ENCODE peak calls at places on chromosome 11, in nine cellular contexts. One of them, this sample, is unnamed.

GRCh38 chr11:73141031-73141308 is 1.1 kb downstream of the FCHSD2 start:
- DNase-seq in AG09309: no peak
- DNase-seq in Peyer's patch: peak
- DNase-seq in neural progenitor cell: no peak
- DNase-seq in epithelial cell of esophagus: peak
- DNase-seq in body of pancreas: peak
- DNase-seq in endodermal cell: no peak
- DNase-seq in IMR-90: no peak
- DNase-seq in ovary: no peak
- DNase-seq in this sample: no peak

GRCh38 chr11:27213232-27213660 is 149.8 kb downstream of the CCDC34 start:
- DNase-seq in AG09309: peak
- DNase-seq in Peyer's patch: no peak
- DNase-seq in neural progenitor cell: peak
- DNase-seq in epithelial cell of esophagus: peak
- DNase-seq in body of pancreas: no peak
- DNase-seq in endodermal cell: no peak
- DNase-seq in IMR-90: peak
- DNase-seq in ovary: no peak
- DNase-seq in this sample: peak

GRCh38 chr11:102225689-102226562 is 91.4 kb upstream of the BIRC3 start:
- DNase-seq in AG09309: no peak
- DNase-seq in Peyer's patch: no peak
- DNase-seq in neural progenitor cell: no peak
- DNase-seq in epithelial cell of esophagus: peak
- DNase-seq in body of pancreas: no peak
- DNase-seq in endodermal cell: no peak
- DNase-seq in IMR-90: peak
- DNase-seq in ovary: no peak
- DNase-seq in this sample: peak

GRCh38 chr11:123570939-123571590 is 83.4 kb downstream of the SCN3B start:
- DNase-seq in AG09309: no peak
- DNase-seq in Peyer's patch: no peak
- DNase-seq in neural progenitor cell: no peak
- DNase-seq in epithelial cell of esophagus: no peak
- DNase-seq in body of pancreas: no peak
- DNase-seq in endodermal cell: no peak
- DNase-seq in IMR-90: no peak
- DNase-seq in ovary: no peak
- DNase-seq in this sample: no peak

GRCh38 chr11:85822814-85823213 is 11.9 kb upstream of the SYTL2 start:
- DNase-seq in AG09309: no peak
- DNase-seq in Peyer's patch: no peak
- DNase-seq in neural progenitor cell: no peak
- DNase-seq in epithelial cell of esophagus: peak
- DNase-seq in body of pancreas: no peak
- DNase-seq in endodermal cell: no peak
- DNase-seq in IMR-90: peak
- DNase-seq in ovary: no peak
- DNase-seq in this sample: peak

GRCh38 chr11:119482561-119483001 is 59.6 kb upstream of the THY1 start:
- DNase-seq in AG09309: no peak
- DNase-seq in Peyer's patch: peak
- DNase-seq in neural progenitor cell: no peak
- DNase-seq in epithelial cell of esophagus: no peak
- DNase-seq in body of pancreas: no peak
- DNase-seq in endodermal cell: no peak
- DNase-seq in IMR-90: no peak
- DNase-seq in ovary: no peak
- DNase-seq in this sample: no peak

GRCh38 chr11:36034572-36035331 is 90.9 kb downstream of the LDLRAD3 start:
- DNase-seq in AG09309: peak
- DNase-seq in Peyer's patch: no peak
- DNase-seq in neural progenitor cell: no peak
- DNase-seq in epithelial cell of esophagus: peak
- DNase-seq in body of pancreas: no peak
- DNase-seq in endodermal cell: no peak
- DNase-seq in IMR-90: peak
- DNase-seq in ovary: no peak
- DNase-seq in this sample: peak

GRCh38 chr11:14320020-14320419 is 39.0 kb downstream of the RRAS2 start:
- DNase-seq in AG09309: no peak
- DNase-seq in Peyer's patch: no peak
- DNase-seq in neural progenitor cell: no peak
- DNase-seq in epithelial cell of esophagus: no peak
- DNase-seq in body of pancreas: no peak
- DNase-seq in endodermal cell: no peak
- DNase-seq in IMR-90: peak
- DNase-seq in ovary: no peak
- DNase-seq in this sample: peak

GRCh38 chr11:6258571-6258998 is 1.1 kb upstream of the CCKBR start:
- DNase-seq in AG09309: no peak
- DNase-seq in Peyer's patch: no peak
- DNase-seq in neural progenitor cell: peak
- DNase-seq in epithelial cell of esophagus: no peak
- DNase-seq in body of pancreas: no peak
- DNase-seq in endodermal cell: no peak
- DNase-seq in IMR-90: no peak
- DNase-seq in ovary: no peak
- DNase-seq in this sample: no peak
- H3K4me3 ChIP-seq in AG09309: no peak
- H3K4me3 ChIP-seq in Peyer's patch: no peak
- H3K4me3 ChIP-seq in neural progenitor cell: peak
- H3K4me3 ChIP-seq in epithelial cell of esophagus: no peak
- H3K4me3 ChIP-seq in body of pancreas: no peak
- H3K4me3 ChIP-seq in endodermal cell: peak
- H3K4me3 ChIP-seq in IMR-90: no peak
- H3K4me3 ChIP-seq in ovary: peak
- H3K4me3 ChIP-seq in this sample: no peak

DNA sequence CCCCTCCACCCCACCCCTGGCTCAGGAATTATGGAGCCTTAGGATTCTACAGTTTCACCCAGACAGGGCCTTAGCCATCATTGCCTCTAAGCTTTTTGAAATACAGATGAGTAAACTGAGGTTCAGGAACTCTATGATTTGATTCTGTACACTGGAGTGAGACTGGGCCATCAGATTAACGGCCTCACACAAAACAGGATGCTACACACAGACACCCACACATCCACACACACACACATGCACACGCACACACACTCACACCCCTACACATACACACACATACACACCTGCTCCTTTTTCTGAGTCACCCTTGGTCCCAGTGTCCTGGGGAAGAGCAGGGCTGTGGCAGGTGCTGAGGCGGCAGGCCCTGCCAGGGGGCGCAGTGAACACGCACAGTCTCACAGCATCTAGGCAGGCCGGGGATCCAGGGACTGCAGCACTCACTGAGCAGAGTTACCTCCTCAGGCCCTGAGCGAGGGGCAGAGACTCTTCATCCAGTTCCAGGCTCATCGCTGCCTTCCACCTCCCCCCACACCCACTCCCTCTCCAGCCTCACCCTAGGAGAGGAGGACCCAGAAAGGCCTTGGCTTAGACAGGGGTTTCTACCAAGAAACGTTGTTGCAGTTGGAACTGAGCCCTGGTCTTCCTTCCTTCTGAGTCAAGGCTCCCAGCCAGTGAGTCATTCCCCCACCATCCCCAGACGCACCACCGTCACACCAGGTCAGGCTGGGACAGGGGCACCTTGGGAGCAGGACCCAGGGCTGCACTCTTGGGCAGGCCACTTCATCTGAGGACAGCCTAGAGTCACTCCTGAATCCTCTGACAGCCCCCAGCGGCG is 89.8 kb upstream of the PARVA start:
- DNase-seq in AG09309: peak
- DNase-seq in Peyer's patch: no peak
- DNase-seq in neural progenitor cell: peak
- DNase-seq in epithelial cell of esophagus: peak
- DNase-seq in body of pancreas: no peak
- DNase-seq in endodermal cell: peak
- DNase-seq in IMR-90: peak
- DNase-seq in ovary: peak
- DNase-seq in this sample: peak
- TF ChIP-seq CTCF in AG09309: peak
- TF ChIP-seq CTCF in Peyer's patch: peak
- TF ChIP-seq CTCF in neural progenitor cell: peak
- TF ChIP-seq CTCF in epithelial cell of esophagus: peak
- TF ChIP-seq CTCF in body of pancreas: no peak
- TF ChIP-seq CTCF in endodermal cell: peak
- TF ChIP-seq CTCF in IMR-90: peak
- TF ChIP-seq CTCF in ovary: no peak
- TF ChIP-seq CTCF in this sample: peak

GRCh38 chr11:129951201-129951882 is 51.3 kb downstream of the PRDM10 start:
- DNase-seq in AG09309: no peak
- DNase-seq in Peyer's patch: no peak
- DNase-seq in neural progenitor cell: no peak
- DNase-seq in epithelial cell of esophagus: peak
- DNase-seq in body of pancreas: no peak
- DNase-seq in endodermal cell: no peak
- DNase-seq in IMR-90: no peak
- DNase-seq in ovary: no peak
- DNase-seq in this sample: no peak

GRCh38 chr11:129949067-129949466 is 53.6 kb downstream of the PRDM10 start:
- DNase-seq in AG09309: no peak
- DNase-seq in Peyer's patch: no peak
- DNase-seq in neural progenitor cell: no peak
- DNase-seq in epithelial cell of esophagus: no peak
- DNase-seq in body of pancreas: no peak
- DNase-seq in endodermal cell: no peak
- DNase-seq in IMR-90: no peak
- DNase-seq in ovary: no peak
- DNase-seq in this sample: no peak

GRCh38 chr11:129949976-129950318 is 52.7 kb downstream of the PRDM10 start:
- DNase-seq in AG09309: no peak
- DNase-seq in Peyer's patch: no peak
- DNase-seq in neural progenitor cell: no peak
- DNase-seq in epithelial cell of esophagus: no peak
- DNase-seq in body of pancreas: no peak
- DNase-seq in endodermal cell: no peak
- DNase-seq in IMR-90: no peak
- DNase-seq in ovary: no peak
- DNase-seq in this sample: no peak

GRCh38 chr11:129951883-129952262 is 50.8 kb downstream of the PRDM10 start:
- DNase-seq in AG09309: no peak
- DNase-seq in Peyer's patch: no peak
- DNase-seq in neural progenitor cell: no peak
- DNase-seq in epithelial cell of esophagus: no peak
- DNase-seq in body of pancreas: no peak
- DNase-seq in endodermal cell: no peak
- DNase-seq in IMR-90: no peak
- DNase-seq in ovary: no peak
- DNase-seq in this sample: no peak

DNA sequence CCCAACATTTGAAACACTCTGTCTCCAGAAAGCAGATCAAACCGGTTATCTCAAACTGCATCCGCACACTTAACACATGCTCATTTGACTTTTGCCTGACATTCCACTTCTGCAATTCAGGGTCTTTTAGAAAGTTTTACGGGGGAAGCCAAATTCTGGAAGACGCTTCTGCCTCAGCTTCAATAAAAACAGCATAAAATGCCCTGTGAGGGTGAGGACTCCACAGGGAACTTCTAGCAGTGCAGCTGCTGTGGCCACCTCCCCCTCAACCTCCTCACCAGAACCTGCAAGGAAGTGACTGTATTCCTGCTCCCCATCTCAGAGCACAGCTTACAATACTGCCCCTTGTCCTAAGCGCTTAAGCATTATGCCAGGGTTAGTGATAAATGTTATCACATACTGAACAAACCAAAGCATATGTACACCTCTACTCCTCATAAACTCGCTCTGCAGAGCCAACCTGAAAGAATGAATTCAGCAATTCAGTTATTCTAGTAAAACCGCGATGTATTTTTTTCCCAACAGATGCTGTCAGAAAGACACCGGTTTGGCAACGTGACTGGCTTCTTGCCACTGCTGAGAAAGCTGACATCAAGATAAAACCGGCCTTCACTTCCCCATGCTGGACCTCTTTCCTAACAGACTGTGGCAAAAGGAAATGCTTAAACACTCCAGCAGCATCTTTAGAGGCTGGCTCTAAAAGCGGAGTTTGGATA is 52.2 kb downstream of the PRDM10 start:
- DNase-seq in AG09309: no peak
- DNase-seq in Peyer's patch: no peak
- DNase-seq in neural progenitor cell: peak
- DNase-seq in epithelial cell of esophagus: no peak
- DNase-seq in body of pancreas: no peak
- DNase-seq in endodermal cell: no peak
- DNase-seq in IMR-90: peak
- DNase-seq in ovary: peak
- DNase-seq in this sample: peak
- H3K4me3 ChIP-seq in AG09309: no peak
- H3K4me3 ChIP-seq in Peyer's patch: no peak
- H3K4me3 ChIP-seq in neural progenitor cell: no peak
- H3K4me3 ChIP-seq in epithelial cell of esophagus: no peak
- H3K4me3 ChIP-seq in body of pancreas: no peak
- H3K4me3 ChIP-seq in endodermal cell: no peak
- H3K4me3 ChIP-seq in IMR-90: no peak
- H3K4me3 ChIP-seq in ovary: no peak
- H3K4me3 ChIP-seq in this sample: no peak

GRCh38 chr11:117072517-117073218 is 25.6 kb downstream of the SIK3 start:
- DNase-seq in AG09309: peak
- DNase-seq in Peyer's patch: no peak
- DNase-seq in neural progenitor cell: no peak
- DNase-seq in epithelial cell of esophagus: peak
- DNase-seq in body of pancreas: no peak
- DNase-seq in endodermal cell: no peak
- DNase-seq in IMR-90: peak
- DNase-seq in ovary: no peak
- DNase-seq in this sample: peak

GRCh38 chr11:117071344-117071787 is 26.9 kb downstream of the SIK3 start:
- DNase-seq in AG09309: no peak
- DNase-seq in Peyer's patch: no peak
- DNase-seq in neural progenitor cell: no peak
- DNase-seq in epithelial cell of esophagus: no peak
- DNase-seq in body of pancreas: peak
- DNase-seq in endodermal cell: no peak
- DNase-seq in IMR-90: no peak
- DNase-seq in ovary: no peak
- DNase-seq in this sample: peak

GRCh38 chr11:117068303-117068860 is 29.8 kb downstream of the SIK3 start:
- DNase-seq in AG09309: no peak
- DNase-seq in Peyer's patch: no peak
- DNase-seq in neural progenitor cell: no peak
- DNase-seq in epithelial cell of esophagus: no peak
- DNase-seq in body of pancreas: no peak
- DNase-seq in endodermal cell: no peak
- DNase-seq in IMR-90: no peak
- DNase-seq in ovary: no peak
- DNase-seq in this sample: no peak

GRCh38 chr11:117066959-117067358 is 31.3 kb downstream of the SIK3 start:
- DNase-seq in AG09309: no peak
- DNase-seq in Peyer's patch: no peak
- DNase-seq in neural progenitor cell: no peak
- DNase-seq in epithelial cell of esophagus: no peak
- DNase-seq in body of pancreas: no peak
- DNase-seq in endodermal cell: no peak
- DNase-seq in IMR-90: no peak
- DNase-seq in ovary: no peak
- DNase-seq in this sample: no peak

DNA sequence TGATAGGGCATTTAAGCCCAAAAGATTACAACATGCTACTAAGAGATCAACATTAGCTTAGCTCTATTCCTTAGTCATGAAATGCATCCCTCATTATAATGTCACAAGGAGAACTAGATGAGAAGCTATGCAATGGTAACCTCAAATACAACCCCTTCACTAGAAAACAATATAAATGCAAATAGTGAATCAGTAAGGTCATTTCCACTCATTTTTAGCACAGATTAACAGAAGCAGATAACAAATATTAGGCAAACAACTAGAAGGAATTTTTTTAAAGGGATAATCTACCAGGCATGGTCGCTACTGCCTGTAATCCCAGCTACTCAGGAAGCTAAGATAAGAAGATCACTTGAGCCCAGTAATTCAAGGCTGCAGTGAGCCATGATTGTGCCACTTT is 28.2 kb downstream of the SIK3 start:
- DNase-seq in AG09309: no peak
- DNase-seq in Peyer's patch: no peak
- DNase-seq in neural progenitor cell: no peak
- DNase-seq in epithelial cell of esophagus: no peak
- DNase-seq in body of pancreas: no peak
- DNase-seq in endodermal cell: no peak
- DNase-seq in IMR-90: peak
- DNase-seq in ovary: no peak
- DNase-seq in this sample: no peak
- TF ChIP-seq CTCF in AG09309: no peak
- TF ChIP-seq CTCF in Peyer's patch: no peak
- TF ChIP-seq CTCF in neural progenitor cell: no peak
- TF ChIP-seq CTCF in epithelial cell of esophagus: no peak
- TF ChIP-seq CTCF in body of pancreas: no peak
- TF ChIP-seq CTCF in endodermal cell: no peak
- TF ChIP-seq CTCF in IMR-90: no peak
- TF ChIP-seq CTCF in ovary: no peak
- TF ChIP-seq CTCF in this sample: no peak

This sample was measured in AG10803.